ENCODE peak calls at places on chromosomes 11 and 22, in seven cellular contexts. K, R, I, J, N, C and O are unnamed samples.

GRCh38 chr22:29071261-29072045 is 1.4 kb upstream of the KREMEN1 start:
- DNase-seq in J (no peak), K (peak; percentile 23), R (no peak), I (no peak), C (peak; percentile 43), N (peak; percentile 71), O (no peak)

GRCh38 chr22:41555325-41555724 is 5.5 kb upstream of the CSDC2 start:
- DNase-seq in R (no peak), J (no peak), C (no peak), K (no peak), I (no peak), N (no peak), O (no peak)

GRCh38 chr22:41289681-41290080 is 3.7 kb upstream of the RANGAP1 start:
- DNase-seq in J (no peak), R (no peak), C (no peak), I (no peak), N (no peak), K (no peak), O (no peak)

GRCh38 chr22:37194750-37195149 is 6.7 kb upstream of the C1QTNF6 start:
- DNase-seq in K (no peak), I (no peak), N (no peak), R (no peak), J (no peak), C (no peak), O (no peak)

GRCh38 chr11:36376888-36377758 is 81.0 kb downstream of the PRR5L start:
- DNase-seq in K (no peak), N (no peak), R (no peak), C (peak; percentile 56), J (peak; percentile 79), I (no peak), O (no peak)

GRCh38 chr11:96228911-96229310 is 114.1 kb downstream of the MAML2 start:
- DNase-seq in C (no peak), N (no peak), I (no peak), J (no peak), K (no peak), R (no peak), O (no peak)

GRCh38 chr22:33049125-33049729 is 9.0 kb downstream of the SYN3 start:
- DNase-seq in K (peak; percentile 63), I (peak; percentile 44), N (peak; percentile 62), J (peak; percentile 78), R (peak; percentile 5), C (no peak), O (peak; percentile 67)

GRCh38 chr11:106697058-106697457 is 321.2 kb downstream of the GUCY1A2 start:
- DNase-seq in C (no peak), K (no peak), N (no peak), R (no peak), I (no peak), J (no peak), O (no peak)

GRCh38 chr11:67639438-67639859 is at the start of gene TBX10:
- DNase-seq in N (no peak), K (no peak), I (no peak), R (no peak), J (no peak), C (no peak), O (no peak)

GRCh38 chr11:3107608-3108182 is 50.5 kb upstream of the CARS1 start:
- DNase-seq in C (no peak), R (no peak), N (no peak), K (no peak), J (peak; percentile 42), I (no peak), O (no peak)

GRCh38 chr11:67345949-67346819 is 7.2 kb downstream of the POLD4 start:
- DNase-seq in I (peak; percentile 54), J (peak; percentile 10), K (peak; percentile 44), R (peak; percentile 24), N (peak; percentile 32), C (no peak), O (peak; percentile 95)

GRCh38 chr22:29706493-29706892 is 13.3 kb upstream of the CABP7 start:
- DNase-seq in R (no peak), C (no peak), N (no peak), K (no peak), I (no peak), J (peak; percentile 25), O (no peak)

GRCh38 chr11:68045900-68046299 is 7.1 kb downstream of the TCIRG1 start:
- DNase-seq in C (no peak), J (no peak), K (no peak), N (no peak), I (no peak), R (no peak), O (no peak)

DNA sequence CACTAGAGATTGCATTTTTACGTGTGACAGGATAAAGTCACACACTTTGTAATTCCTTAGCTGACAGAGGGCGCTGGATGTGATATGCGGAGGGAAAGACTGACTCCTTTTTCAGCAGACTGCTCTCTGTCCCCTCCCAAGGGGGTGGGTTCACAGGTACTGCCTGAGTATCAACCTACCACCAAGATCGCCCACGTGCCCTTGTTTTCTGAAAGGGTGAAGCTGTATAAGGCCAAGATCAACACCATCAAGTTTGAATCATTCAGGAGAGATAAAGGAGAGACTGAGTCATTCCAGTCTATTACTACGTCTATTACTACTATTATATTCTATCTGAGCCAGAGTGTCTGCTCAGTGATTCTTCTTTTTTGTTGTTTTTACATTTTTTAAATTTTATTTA is 30.7 kb downstream of the BUD13 start:
- DNase-seq in N (no peak), R (no peak), K (no peak), C (no peak), I (no peak), J (no peak), O (no peak)
- TF ChIP-seq JUND in N (no peak), R (no peak), K (no peak), C (no peak), I (no peak), J (no peak), O (no peak)

GRCh38 chr22:27627444-27627833 is 174.1 kb downstream of the MN1 start:
- DNase-seq in K (peak; percentile 51), R (no peak), J (no peak), N (peak; percentile 87), C (no peak), I (peak; percentile 44), O (no peak)
- TF ChIP-seq JUND in K (no peak), R (no peak), J (no peak), N (no peak), C (no peak), I (no peak), O (no peak)

GRCh38 chr11:61699737-61700160 is 19.6 kb downstream of the DAGLA start:
- DNase-seq in N (no peak), J (no peak), K (no peak), I (no peak), R (no peak), C (no peak), O (no peak)
- TF ChIP-seq JUND in N (no peak), J (no peak), K (no peak), I (no peak), R (no peak), C (no peak), O (no peak)

GRCh38 chr11:113542420-113542819 is 67.2 kb upstream of the DRD2 start:
- DNase-seq in R (no peak), N (no peak), I (no peak), C (no peak), K (no peak), J (no peak), O (no peak)

GRCh38 chr11:113538801-113539200 is 63.6 kb upstream of the DRD2 start:
- DNase-seq in I (no peak), C (no peak), R (no peak), N (no peak), K (no peak), J (no peak), O (no peak)

DNA sequence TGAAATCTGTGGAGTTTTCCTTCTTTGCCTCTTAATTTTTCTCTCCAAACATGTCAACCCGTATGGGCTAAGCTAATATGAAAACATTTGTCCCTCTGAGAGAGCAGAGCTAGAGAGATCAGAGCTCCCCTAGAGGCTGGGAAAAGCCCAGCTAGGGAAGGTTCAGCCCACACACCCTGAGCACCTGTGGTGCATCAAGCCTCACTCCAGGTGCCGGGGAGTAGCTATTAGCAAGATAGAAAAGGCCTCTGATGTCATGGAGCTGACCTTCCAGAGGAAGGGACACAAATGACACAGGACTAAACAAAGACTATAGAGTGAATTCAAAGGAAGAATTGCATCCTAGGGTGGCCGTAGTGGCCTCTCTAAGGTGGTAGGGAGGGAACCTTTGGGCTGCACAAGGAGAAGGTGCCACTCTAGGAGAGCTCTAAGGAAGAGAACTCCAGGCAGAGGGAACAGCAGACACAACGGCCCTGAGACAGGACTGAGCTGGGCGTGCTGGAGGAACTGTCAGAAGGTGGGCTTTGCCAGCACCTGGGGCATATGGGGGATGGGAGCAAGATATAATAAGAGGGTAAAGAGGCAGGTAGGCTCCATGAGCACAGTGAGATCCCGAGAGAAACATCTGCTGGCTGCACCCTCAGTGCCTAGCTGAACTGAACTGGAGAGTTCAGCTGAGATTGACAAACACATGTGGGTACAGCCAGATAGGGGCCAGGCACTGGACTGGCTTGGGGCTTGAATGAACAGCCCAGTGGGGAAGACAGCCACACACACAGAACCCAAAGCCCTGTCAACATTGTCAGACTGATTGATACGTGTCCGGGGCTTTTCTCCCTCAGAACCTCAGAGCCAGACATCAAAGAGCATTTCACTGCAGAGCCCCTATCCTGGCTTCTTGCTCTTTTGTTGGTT is 65.5 kb upstream of the DRD2 start:
- DNase-seq in N (no peak), I (no peak), R (no peak), K (no peak), C (peak; percentile 39), J (no peak), O (no peak)
- TF ChIP-seq JUND in N (no peak), I (no peak), R (no peak), K (no peak), C (no peak), J (no peak), O (no peak)

GRCh38 chr11:113992459-113993105 is 17.7 kb downstream of the HTR3A start:
- DNase-seq in N (no peak), K (no peak), I (no peak), J (peak; percentile 59), C (no peak), R (no peak), O (no peak)

GRCh38 chr11:113991170-113991569 is 16.3 kb downstream of the HTR3A start:
- DNase-seq in C (no peak), J (no peak), K (peak; percentile 50), N (peak; percentile 6), R (no peak), I (no peak), O (peak; percentile 80)

GRCh38 chr11:113991718-113992458 is 17.0 kb downstream of the HTR3A start:
- DNase-seq in K (no peak), R (no peak), N (no peak), J (peak; percentile 73), I (no peak), C (no peak), O (no peak)

GRCh38 chr11:113997473-113997872 is 22.6 kb downstream of the HTR3A start:
- DNase-seq in N (no peak), R (no peak), I (no peak), J (no peak), K (no peak), C (no peak), O (no peak)

GRCh38 chr11:113994077-113994954 is 19.4 kb downstream of the HTR3A start:
- DNase-seq in I (no peak), K (peak; percentile 40), N (no peak), J (peak; percentile 71), R (no peak), C (no peak), O (no peak)
- TF ChIP-seq JUND in I (no peak), K (no peak), N (no peak), J (no peak), R (no peak), C (no peak), O (no peak)

DNA sequence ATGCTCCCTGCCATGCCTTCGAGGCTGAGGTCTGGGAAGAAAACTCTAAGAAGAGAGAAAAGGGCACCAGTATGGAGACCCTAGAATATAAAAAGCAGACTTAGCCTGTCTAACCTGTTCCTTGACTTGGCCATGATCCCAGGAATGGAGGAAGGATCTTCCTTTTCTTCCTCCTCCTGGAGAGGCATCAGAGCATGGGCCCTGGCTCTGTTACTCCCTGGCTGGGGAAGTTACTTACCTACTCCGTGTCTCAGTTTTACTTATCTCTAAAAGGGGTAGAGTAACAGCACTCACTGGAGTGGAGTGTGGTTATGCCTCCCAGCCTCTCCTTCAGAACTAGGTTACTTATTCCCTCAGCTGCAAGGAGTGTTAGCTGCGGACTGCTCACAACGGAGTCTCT is 55.2 kb upstream of the PHF21A start:
- DNase-seq in N (no peak), C (no peak), J (no peak), I (no peak), R (no peak), K (no peak), O (no peak)
- TF ChIP-seq JUND in N (no peak), C (no peak), J (no peak), I (no peak), R (no peak), K (no peak), O (no peak)